ENCODE peak calls at places on chromosomes 1 and 21, in ten cellular contexts. F, T, U, M, L, H, G, V, J and S are unnamed samples.

GRCh38 chr1:67937651-67938050 is 104.4 kb upstream of the GNG12 start:
- DNase-seq in F (no peak), T (no peak), U (no peak), M (no peak), L (no peak), H (no peak), G (no peak), V (no peak), J (peak), S (no peak)

GRCh38 chr1:48859429-48859828 is 82.7 kb upstream of the BEND5 start:
- DNase-seq in F (no peak), T (no peak), U (no peak), M (no peak), L (peak), H (peak), G (no peak), V (no peak), J (no peak), S (no peak)

GRCh38 chr1:72288886-72289285 is 6.5 kb upstream of the NEGR1 start:
- DNase-seq in F (no peak), T (no peak), U (no peak), M (no peak), L (no peak), H (no peak), G (no peak), V (no peak), J (no peak), S (peak)

GRCh38 chr1:105100102-105100501 is 1350.4 kb downstream of the AMY1C start:
- DNase-seq in F (no peak), T (no peak), U (no peak), M (no peak), L (no peak), H (peak), G (no peak), V (no peak), J (no peak), S (no peak)

GRCh38 chr1:240792915-240793525 is 181.1 kb upstream of the GREM2 start:
- DNase-seq in F (no peak), T (no peak), U (no peak), M (no peak), L (no peak), H (no peak), G (no peak), V (no peak), J (no peak), S (no peak)

GRCh38 chr1:192810253-192810880 is 1.5 kb downstream of the RGS2 start:
- DNase-seq in F (peak), T (no peak), U (no peak), M (no peak), L (peak), H (peak), G (no peak), V (peak), J (peak), S (peak)

GRCh38 chr1:194164755-194165154 is 978.3 kb upstream of the B3GALT2 start:
- DNase-seq in F (no peak), T (no peak), U (no peak), M (no peak), L (no peak), H (no peak), G (no peak), V (no peak), J (no peak), S (no peak)

GRCh38 chr21:25515484-25516405 is 91.5 kb downstream of the MRPL39 start:
- DNase-seq in F (no peak), T (no peak), U (no peak), M (no peak), L (peak), H (no peak), G (no peak), V (no peak), J (no peak), S (no peak)

GRCh38 chr1:8471451-8471850 is 153.5 kb downstream of the SLC45A1 start:
- DNase-seq in F (no peak), T (no peak), U (no peak), M (no peak), L (no peak), H (no peak), G (no peak), V (no peak), J (no peak), S (no peak)

GRCh38 chr1:40699787-40700186 is 8.3 kb downstream of the NFYC start:
- DNase-seq in F (peak), T (no peak), U (no peak), M (no peak), L (no peak), H (no peak), G (no peak), V (no peak), J (no peak), S (no peak)

GRCh38 chr1:110606784-110607662 is 865 bp upstream of the KCNA2 start:
- DNase-seq in F (no peak), T (no peak), U (no peak), M (no peak), L (no peak), H (no peak), G (no peak), V (peak), J (peak), S (no peak)

GRCh38 chr1:174008979-174009378 is 13.2 kb downstream of the RC3H1 start:
- DNase-seq in F (no peak), T (no peak), U (no peak), M (no peak), L (no peak), H (no peak), G (no peak), V (no peak), J (no peak), S (peak)

GRCh38 chr1:244112046-244112445 is 61.0 kb downstream of the ZBTB18 start:
- DNase-seq in F (no peak), T (no peak), U (no peak), M (no peak), L (no peak), H (no peak), G (no peak), V (no peak), J (no peak), S (no peak)

GRCh38 chr21:42336065-42336464 is 14.7 kb downstream of the TFF2 start:
- DNase-seq in F (no peak), T (no peak), U (no peak), M (no peak), L (no peak), H (no peak), G (no peak), V (no peak), J (peak), S (no peak)

GRCh38 chr21:41684381-41685245 is 82.2 kb downstream of the RIPK4 start:
- DNase-seq in F (no peak), T (peak), U (peak), M (no peak), L (peak), H (no peak), G (no peak), V (no peak), J (no peak), S (no peak)

GRCh38 chr21:42973309-42973990 is 912 bp upstream of the PKNOX1 start:
- DNase-seq in F (no peak), T (no peak), U (no peak), M (peak), L (no peak), H (no peak), G (no peak), V (no peak), J (no peak), S (no peak)

GRCh38 chr1:25644962-25645361 is 28.4 kb downstream of the MAN1C1 start:
- DNase-seq in F (no peak), T (no peak), U (no peak), M (no peak), L (no peak), H (no peak), G (no peak), V (no peak), J (no peak), S (no peak)

GRCh38 chr1:63152572-63152971 is 169.8 kb upstream of the FOXD3 start:
- DNase-seq in F (no peak), T (no peak), U (no peak), M (no peak), L (no peak), H (no peak), G (no peak), V (no peak), J (no peak), S (no peak)

GRCh38 chr1:2054560-2054959 is 4.3 kb downstream of the PRKCZ start:
- DNase-seq in F (no peak), T (no peak), U (no peak), M (no peak), L (no peak), H (no peak), G (no peak), V (no peak), J (no peak), S (no peak)